ENCODE peak calls at places on chromosomes 3 and 15, in nine cellular contexts. E is tibial artery; F is CD8-positive, alpha-beta memory T cell; L is CD4-positive, alpha-beta T cell; G is AG04450; M is HCT116; S is upper lobe of left lung; A is dorsolateral prefrontal cortex; H is stomach. Z is an unnamed sample.

GRCh38 chr3:12138044-12138443 is 20.7 kb downstream of the TIMP4 start:
- DNase-seq in H (peak), G (no peak), L (no peak), A (no peak), F (no peak), S (peak), M (peak), E (no peak), Z (no peak)

GRCh38 chr3:45120615-45121158 is 25.5 kb downstream of the CDCP1 start:
- DNase-seq in L (no peak), A (no peak), M (no peak), E (no peak), H (no peak), G (no peak), S (no peak), F (no peak), Z (no peak)

GRCh38 chr3:7638103-7638502 is 777.2 kb downstream of the GRM7 start:
- DNase-seq in E (no peak), A (no peak), S (no peak), G (no peak), L (no peak), H (no peak), F (no peak), M (no peak), Z (no peak)

GRCh38 chr3:125357032-125357658 is 18.0 kb downstream of the ZNF148 start:
- DNase-seq in A (peak), L (peak), M (no peak), E (peak), G (no peak), F (peak), H (peak), S (peak), Z (peak)

GRCh38 chr15:32873292-32874114 is 155.7 kb downstream of the GREM1 start:
- DNase-seq in H (no peak), L (no peak), G (no peak), S (no peak), E (no peak), M (no peak), F (no peak), A (no peak), Z (no peak)

GRCh38 chr3:123448503-123449091 is at the start of gene ADCY5:
- DNase-seq in A (no peak), M (no peak), S (no peak), F (no peak), L (no peak), G (no peak), H (no peak), E (peak), Z (peak)

GRCh38 chr3:4935347-4935746 is 43.9 kb upstream of the BHLHE40 start:
- DNase-seq in M (no peak), S (no peak), H (no peak), G (no peak), F (no peak), A (no peak), E (no peak), L (no peak), Z (no peak)

GRCh38 chr3:125433611-125434041 is 58.5 kb upstream of the ZNF148 start:
- DNase-seq in E (no peak), A (no peak), S (no peak), F (no peak), M (no peak), G (no peak), H (no peak), L (no peak), Z (no peak)

GRCh38 chr3:78867409-78868372 is 900.1 kb downstream of the ROBO1 start:
- DNase-seq in L (no peak), F (no peak), H (no peak), E (no peak), G (no peak), A (no peak), S (no peak), M (no peak), Z (no peak)

GRCh38 chr3:113516115-113516505 is 1.2 kb upstream of the SPICE1 start:
- DNase-seq in A (no peak), L (no peak), H (no peak), F (no peak), G (no peak), S (peak), E (no peak), M (no peak), Z (no peak)

GRCh38 chr3:169999433-169999832 is 32.8 kb downstream of the SEC62 start:
- DNase-seq in S (no peak), F (no peak), E (no peak), A (no peak), M (no peak), L (no peak), G (no peak), H (no peak), Z (no peak)

GRCh38 chr3:176159796-176160195 is 1037.5 kb downstream of the TBL1XR1 start:
- DNase-seq in L (no peak), F (no peak), H (no peak), A (no peak), M (no peak), G (no peak), E (no peak), S (no peak), Z (no peak)

GRCh38 chr3:137065381-137065780 is 107.6 kb downstream of the IL20RB start:
- DNase-seq in E (no peak), G (no peak), H (no peak), A (no peak), S (no peak), L (no peak), M (no peak), F (no peak), Z (no peak)

GRCh38 chr3:178041931-178042330 is 494.3 kb upstream of the KCNMB2 start:
- DNase-seq in L (no peak), H (no peak), F (no peak), M (no peak), A (no peak), S (no peak), G (no peak), E (no peak), Z (no peak)

GRCh38 chr3:50287262-50287661 is 5.0 kb downstream of the IFRD2 start:
- DNase-seq in S (no peak), F (no peak), L (no peak), E (no peak), A (no peak), G (no peak), M (no peak), H (no peak), Z (no peak)

GRCh38 chr15:62845239-62846126 is 197.1 kb upstream of the TPM1 start:
- DNase-seq in F (no peak), L (no peak), M (no peak), H (no peak), S (no peak), A (no peak), E (no peak), G (no peak), Z (no peak)

GRCh38 chr15:37819191-37819590 is 115.2 kb upstream of the TMCO5A start:
- DNase-seq in G (no peak), S (no peak), H (no peak), F (no peak), L (no peak), M (no peak), E (no peak), A (no peak), Z (no peak)

GRCh38 chr3:13853978-13854296 is 25.9 kb downstream of the WNT7A start:
- DNase-seq in G (no peak), H (no peak), L (no peak), E (no peak), A (no peak), M (peak), F (no peak), S (no peak), Z (no peak)

GRCh38 chr15:32856753-32857152 is 138.9 kb downstream of the GREM1 start:
- DNase-seq in L (no peak), H (no peak), F (no peak), G (no peak), A (no peak), S (no peak), E (no peak), M (no peak), Z (no peak)

GRCh38 chr3:130378677-130379191 is 33.3 kb downstream of the COL6A5 start:
- DNase-seq in H (no peak), L (no peak), F (no peak), G (no peak), S (no peak), E (no peak), A (no peak), M (no peak), Z (no peak)

GRCh38 chr3:44476181-44476599 is 1.3 kb downstream of the ZNF445 start:
- DNase-seq in A (no peak), G (no peak), L (no peak), S (no peak), H (no peak), F (no peak), E (no peak), M (no peak), Z (no peak)

GRCh38 chr15:25863067-25863967 is at the start of gene ATP10A:
- DNase-seq in S (no peak), E (peak), G (no peak), A (no peak), H (no peak), F (peak), M (no peak), L (no peak), Z (no peak)

GRCh38 chr3:25508901-25509300 is 80.8 kb downstream of the RARB start:
- DNase-seq in A (no peak), G (no peak), F (no peak), H (no peak), E (no peak), M (no peak), S (no peak), L (no peak), Z (no peak)

GRCh38 chr3:24133942-24134341 is 188.9 kb downstream of the NR1D2 start:
- DNase-seq in S (no peak), H (no peak), M (no peak), F (no peak), L (no peak), A (no peak), E (no peak), G (no peak), Z (no peak)

GRCh38 chr15:69593981-69594966 is 141.7 kb downstream of the RPLP1 start:
- DNase-seq in A (no peak), G (no peak), E (peak), H (peak), F (no peak), M (no peak), S (peak), L (no peak), Z (no peak)

GRCh38 chr3:88031543-88032148 is 27.2 kb downstream of the CGGBP1 start:
- DNase-seq in M (no peak), H (no peak), E (no peak), S (no peak), A (no peak), G (no peak), L (no peak), F (peak), Z (no peak)

GRCh38 chr15:52652984-52653383 is 26.2 kb downstream of the ATOSA start:
- DNase-seq in H (no peak), L (no peak), F (no peak), M (no peak), S (no peak), A (no peak), E (no peak), G (peak), Z (no peak)

GRCh38 chr3:138686771-138687221 is 78.2 kb downstream of the FAIM start:
- DNase-seq in A (no peak), M (no peak), E (no peak), G (peak), S (no peak), F (no peak), L (no peak), H (no peak), Z (no peak)

DNA sequence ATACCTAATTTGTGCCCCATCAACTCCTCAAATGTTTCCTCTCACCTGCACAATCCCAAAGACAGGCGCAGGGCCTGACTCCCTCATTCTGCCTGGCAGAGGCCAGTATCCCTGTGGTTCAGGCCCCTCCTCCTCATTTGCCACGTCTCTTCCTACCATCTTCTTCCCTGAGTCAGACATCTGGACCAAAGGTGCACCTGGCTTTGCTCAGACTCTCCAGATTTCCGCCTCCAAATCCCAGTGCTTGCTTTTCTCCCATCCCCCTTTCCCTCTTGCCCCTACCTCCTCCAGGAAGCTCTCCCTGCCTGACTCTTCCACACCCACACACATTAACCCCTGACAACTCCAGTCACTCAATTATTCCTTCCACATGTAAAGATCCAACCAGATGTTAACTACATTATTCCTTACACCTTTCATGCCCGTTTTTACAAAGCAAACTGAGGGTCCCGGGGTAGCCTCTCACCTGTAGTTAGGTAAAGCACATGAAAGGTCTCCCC is 19.6 kb downstream of the SEMA7A start:
- DNase-seq in H (no peak), M (no peak), F (no peak), G (no peak), E (no peak), A (no peak), S (no peak), L (no peak), Z (no peak)
- H3K27ac ChIP-seq in H (no peak), M (no peak), F (no peak), G (no peak), E (no peak), A (no peak), S (no peak), L (no peak), Z (peak)

GRCh38 chr3:8888296-8888915 is 74.9 kb downstream of the RAD18 start:
- DNase-seq in G (peak), L (no peak), E (no peak), A (no peak), M (no peak), S (no peak), F (no peak), H (no peak), Z (no peak)
- H3K27ac ChIP-seq in G (peak), L (no peak), E (no peak), A (no peak), M (no peak), S (no peak), F (no peak), H (no peak), Z (no peak)

GRCh38 chr3:72754582-72754981 is 93.7 kb downstream of the SHQ1 start:
- DNase-seq in F (no peak), E (no peak), H (no peak), A (no peak), G (no peak), M (no peak), L (no peak), S (no peak), Z (no peak)
- H3K27ac ChIP-seq in F (no peak), E (no peak), H (no peak), A (no peak), G (no peak), M (no peak), L (no peak), S (no peak), Z (no peak)

GRCh38 chr3:58432905-58433304 is 727 bp downstream of the PDHB start:
- DNase-seq in E (no peak), F (no peak), M (no peak), H (no peak), S (no peak), G (no peak), A (no peak), L (no peak), Z (no peak)

GRCh38 chr3:58434990-58435389 is 1.4 kb upstream of the PDHB start:
- DNase-seq in M (no peak), H (no peak), S (no peak), G (peak), F (no peak), A (no peak), L (no peak), E (no peak), Z (no peak)

GRCh38 chr3:58433400-58434169 is at the start of gene PDHB:
- DNase-seq in G (peak), F (peak), S (peak), A (peak), L (peak), E (peak), H (peak), M (peak), Z (peak)

GRCh38 chr3:58434170-58434507 is 507 bp upstream of the PDHB start:
- DNase-seq in F (no peak), S (no peak), L (no peak), E (no peak), G (no peak), A (no peak), M (no peak), H (no peak), Z (no peak)

DNA sequence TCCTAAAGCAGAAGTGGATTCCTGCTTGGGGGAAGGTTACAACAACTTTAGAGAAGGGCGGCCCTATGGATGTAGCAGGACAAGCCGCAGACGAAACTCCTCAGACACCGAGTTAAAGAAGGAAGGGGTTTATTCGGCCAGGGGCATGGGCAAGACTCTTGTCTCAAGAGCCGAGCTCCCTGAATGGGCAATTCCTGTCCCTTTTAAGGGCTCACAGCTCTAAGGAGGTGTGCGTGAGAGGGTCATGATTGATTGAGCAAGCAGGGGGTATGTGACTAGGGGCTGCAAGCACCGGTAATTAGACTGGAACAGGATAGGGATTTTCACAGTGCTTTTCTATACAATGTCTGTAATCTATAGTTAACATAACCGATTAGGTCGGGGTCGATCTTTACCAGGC is 879 bp upstream of the PDHB start:
- DNase-seq in G (no peak), E (no peak), F (no peak), H (no peak), M (no peak), L (no peak), S (no peak), A (no peak), Z (no peak)
- H3K27ac ChIP-seq in G (peak), E (peak), F (no peak), H (peak), M (no peak), L (no peak), S (peak), A (peak), Z (peak)

DNA sequence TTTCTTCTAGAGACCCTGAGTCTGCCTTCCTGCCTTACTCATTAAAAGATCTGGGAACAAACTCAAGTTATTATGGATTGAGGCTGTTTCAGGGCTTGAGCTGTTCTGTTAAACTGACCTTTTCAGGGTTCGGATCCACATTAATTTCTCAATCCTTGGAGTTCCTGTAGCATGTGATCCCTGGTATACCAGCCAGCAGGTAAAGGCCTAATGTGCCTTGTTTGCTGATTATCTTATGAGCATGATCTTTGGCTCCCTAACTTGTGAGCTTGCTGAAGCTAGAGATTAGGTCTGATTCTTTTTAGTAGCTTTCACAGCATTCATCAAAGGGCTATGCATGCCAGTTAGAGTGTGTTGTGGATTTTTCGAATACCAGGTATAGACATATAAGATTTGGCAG is 10.2 kb downstream of the CORO2B start:
- DNase-seq in L (no peak), M (no peak), H (no peak), E (no peak), A (no peak), F (no peak), G (no peak), S (no peak), Z (no peak)
- H3K27ac ChIP-seq in L (no peak), M (no peak), H (no peak), E (peak), A (peak), F (no peak), G (peak), S (no peak), Z (no peak)

Z was measured in spleen.